ENCODE peak calls at places on chromosomes 11 and 22, in ten cellular contexts. Y is HS-5, B is NCI-H460, C is retina, O is left ventricle myocardium inferior, G is substantia nigra, D is KG1, P is NCI-H345, N is epithelial cell of esophagus, S is HCEC 1CT. Q is an unnamed sample.

GRCh38 chr22:50621491-50621880 is 6.5 kb downstream of the ARSA start:
- DNase-seq in Y (no peak), B (no peak), C (no peak), O (no peak), G (no peak), D (no peak), P (no peak), N (no peak), S (no peak), Q (no peak)

GRCh38 chr11:65606876-65607613 is 7.0 kb downstream of the MAP3K11 start:
- DNase-seq in Y (peak; percentile 37), B (peak; percentile 49), C (peak; percentile 96), O (peak; percentile 93), G (peak; percentile 49), D (no peak), P (no peak), N (peak; percentile 97), S (peak; percentile 67), Q (no peak)

GRCh38 chr11:67278135-67278938 is 10.8 kb upstream of the ANKRD13D start:
- DNase-seq in Y (no peak), B (no peak), C (no peak), O (no peak), G (no peak), D (no peak), P (no peak), N (no peak), S (no peak), Q (no peak)

GRCh38 chr11:16610738-16611388 is 127.6 kb upstream of the C11orf58 start:
- DNase-seq in Y (no peak), B (no peak), C (peak; percentile 45), O (no peak), G (no peak), D (no peak), P (no peak), N (no peak), S (no peak), Q (no peak)

GRCh38 chr22:23113067-23113846 is 28.5 kb downstream of the RSPH14 start:
- DNase-seq in Y (no peak), B (no peak), C (no peak), O (peak; percentile 29), G (peak; percentile 46), D (no peak), P (peak; percentile 81), N (no peak), S (no peak), Q (no peak)

GRCh38 chr22:35552186-35552842 is 11.7 kb downstream of the RASD2 start:
- DNase-seq in Y (no peak), B (peak; percentile 22), C (no peak), O (no peak), G (no peak), D (no peak), P (no peak), N (no peak), S (no peak), Q (peak; percentile 9)

GRCh38 chr11:124618863-124619262 is 3.8 kb upstream of the TBRG1 start:
- DNase-seq in Y (no peak), B (no peak), C (no peak), O (no peak), G (no peak), D (no peak), P (no peak), N (no peak), S (no peak), Q (peak; percentile 63)

GRCh38 chr11:10401275-10401674 is 53.8 kb upstream of the AMPD3 start:
- DNase-seq in Y (no peak), B (no peak), C (no peak), O (no peak), G (no peak), D (no peak), P (no peak), N (no peak), S (no peak), Q (no peak)

GRCh38 chr11:35237860-35238715 is 99.1 kb downstream of the CD44 start:
- DNase-seq in Y (no peak), B (peak; percentile 49), C (no peak), O (no peak), G (no peak), D (peak; percentile 42), P (peak; percentile 45), N (peak; percentile 73), S (peak; percentile 32), Q (peak; percentile 59)

GRCh38 chr22:33274214-33274828 is 216.1 kb upstream of the SYN3 start:
- DNase-seq in Y (no peak), B (peak; percentile 1), C (peak; percentile 6), O (no peak), G (no peak), D (no peak), P (no peak), N (no peak), S (no peak), Q (no peak)

GRCh38 chr11:2747236-2748015 is 47.6 kb upstream of the KCNQ1OT1 start:
- DNase-seq in Y (no peak), B (no peak), C (peak; percentile 20), O (peak; percentile 1), G (no peak), D (no peak), P (no peak), N (no peak), S (no peak), Q (no peak)

GRCh38 chr11:134654161-134654915 is 242.3 kb upstream of the B3GAT1 start:
- DNase-seq in Y (no peak), B (no peak), C (no peak), O (no peak), G (no peak), D (no peak), P (no peak), N (no peak), S (no peak), Q (no peak)

GRCh38 chr11:46273511-46274205 is 3.8 kb upstream of the CREB3L1 start:
- DNase-seq in Y (no peak), B (no peak), C (no peak), O (no peak), G (no peak), D (no peak), P (peak; percentile 15), N (no peak), S (peak; percentile 51), Q (peak; percentile 70)

GRCh38 chr11:118615282-118615979 is 8.0 kb downstream of the PHLDB1 start:
- DNase-seq in Y (no peak), B (no peak), C (peak; percentile 45), O (no peak), G (no peak), D (no peak), P (no peak), N (no peak), S (no peak), Q (no peak)

GRCh38 chr11:68150029-68150428 is 28.8 kb upstream of the CHKA start:
- DNase-seq in Y (no peak), B (no peak), C (no peak), O (no peak), G (no peak), D (peak; percentile 26), P (peak; percentile 4), N (peak; percentile 69), S (no peak), Q (peak; percentile 92)

GRCh38 chr11:118924591-118925585 is 838 bp downstream of the BCL9L start:
- DNase-seq in Y (no peak), B (no peak), C (peak; percentile 86), O (peak; percentile 62), G (no peak), D (peak; percentile 53), P (peak; percentile 46), N (peak; percentile 38), S (no peak), Q (peak; percentile 54)

GRCh38 chr11:850777-851762 is 8.4 kb downstream of the TSPAN4 start:
- DNase-seq in Y (no peak), B (no peak), C (peak; percentile 47), O (no peak), G (no peak), D (no peak), P (no peak), N (no peak), S (no peak), Q (no peak)

Q was measured in PC-3.